ENCODE peak calls at places on chromosomes 12 and 14, in six cellular contexts. One of them, this sample, is unnamed.

GRCh38 chr14:96090441-96091148 is 51.4 kb downstream of the C14orf132 start:
- DNase-seq in K562: no peak
- DNase-seq in HCT116: no peak
- DNase-seq in H1: no peak
- DNase-seq in HepG2: no peak
- DNase-seq in GM12878: no peak
- DNase-seq in this sample: no peak

GRCh38 chr12:97487470-97487869 is 24.9 kb downstream of the RMST start:
- DNase-seq in K562: no peak
- DNase-seq in HCT116: no peak
- DNase-seq in H1: no peak
- DNase-seq in HepG2: no peak
- DNase-seq in GM12878: no peak
- DNase-seq in this sample: no peak

GRCh38 chr12:28189774-28190320 is 409 bp upstream of the CCDC91 start:
- DNase-seq in K562: no peak
- DNase-seq in HCT116: no peak
- DNase-seq in H1: no peak
- DNase-seq in HepG2: no peak
- DNase-seq in GM12878: no peak
- DNase-seq in this sample: no peak

GRCh38 chr12:56013482-56013881 is 7.4 kb upstream of the IKZF4 start:
- DNase-seq in K562: no peak
- DNase-seq in HCT116: no peak
- DNase-seq in H1: no peak
- DNase-seq in HepG2: no peak
- DNase-seq in GM12878: no peak
- DNase-seq in this sample: no peak

GRCh38 chr14:68762944-68763831 is 29.7 kb downstream of the ZFP36L1 start:
- DNase-seq in K562: peak; percentile 93
- DNase-seq in HCT116: no peak
- DNase-seq in H1: peak; percentile 62
- DNase-seq in HepG2: peak; percentile 69
- DNase-seq in GM12878: no peak
- DNase-seq in this sample: peak; percentile 36

GRCh38 chr14:87139299-87139698 is 853.7 kb downstream of the GALC start:
- DNase-seq in K562: no peak
- DNase-seq in HCT116: no peak
- DNase-seq in H1: no peak
- DNase-seq in HepG2: no peak
- DNase-seq in GM12878: no peak
- DNase-seq in this sample: no peak

GRCh38 chr14:104436741-104437701 is 142.5 kb upstream of the C14orf180 start:
- DNase-seq in K562: peak; percentile 2
- DNase-seq in HCT116: no peak
- DNase-seq in H1: peak; percentile 43
- DNase-seq in HepG2: no peak
- DNase-seq in GM12878: no peak
- DNase-seq in this sample: peak; percentile 11

GRCh38 chr14:85527006-85527405 is 2.9 kb upstream of the FLRT2 start:
- DNase-seq in K562: no peak
- DNase-seq in HCT116: no peak
- DNase-seq in H1: no peak
- DNase-seq in HepG2: no peak
- DNase-seq in GM12878: no peak
- DNase-seq in this sample: no peak

GRCh38 chr14:95910628-95911027 is 34.0 kb downstream of the TUNAR start:
- DNase-seq in K562: no peak
- DNase-seq in HCT116: no peak
- DNase-seq in H1: no peak
- DNase-seq in HepG2: no peak
- DNase-seq in GM12878: no peak
- DNase-seq in this sample: no peak

GRCh38 chr14:76826122-76826521 is at the start of gene LRRC74A:
- DNase-seq in K562: no peak
- DNase-seq in HCT116: no peak
- DNase-seq in H1: no peak
- DNase-seq in HepG2: no peak
- DNase-seq in GM12878: no peak
- DNase-seq in this sample: no peak

GRCh38 chr14:35687335-35687939 is 121.7 kb downstream of the RALGAPA1 start:
- DNase-seq in K562: peak; percentile 22
- DNase-seq in HCT116: peak; percentile 26
- DNase-seq in H1: no peak
- DNase-seq in HepG2: peak; percentile 75
- DNase-seq in GM12878: peak; percentile 2
- DNase-seq in this sample: peak; percentile 8

GRCh38 chr12:53097564-53098353 is at the start of gene IGFBP6:
- DNase-seq in K562: peak; percentile 81
- DNase-seq in HCT116: no peak
- DNase-seq in H1: peak; percentile 80
- DNase-seq in HepG2: no peak
- DNase-seq in GM12878: no peak
- DNase-seq in this sample: no peak

GRCh38 chr14:24535737-24536136 is 27.7 kb upstream of the CMA1 start:
- DNase-seq in K562: no peak
- DNase-seq in HCT116: no peak
- DNase-seq in H1: no peak
- DNase-seq in HepG2: no peak
- DNase-seq in GM12878: no peak
- DNase-seq in this sample: no peak

GRCh38 chr12:125443316-125443715 is 378.1 kb downstream of the AACS start:
- DNase-seq in K562: no peak
- DNase-seq in HCT116: no peak
- DNase-seq in H1: no peak
- DNase-seq in HepG2: no peak
- DNase-seq in GM12878: no peak
- DNase-seq in this sample: no peak

GRCh38 chr12:77133566-77133965 is 68.2 kb upstream of the E2F7 start:
- DNase-seq in K562: no peak
- DNase-seq in HCT116: no peak
- DNase-seq in H1: peak; percentile 80
- DNase-seq in HepG2: peak; percentile 4
- DNase-seq in GM12878: no peak
- DNase-seq in this sample: peak; percentile 33

DNA sequence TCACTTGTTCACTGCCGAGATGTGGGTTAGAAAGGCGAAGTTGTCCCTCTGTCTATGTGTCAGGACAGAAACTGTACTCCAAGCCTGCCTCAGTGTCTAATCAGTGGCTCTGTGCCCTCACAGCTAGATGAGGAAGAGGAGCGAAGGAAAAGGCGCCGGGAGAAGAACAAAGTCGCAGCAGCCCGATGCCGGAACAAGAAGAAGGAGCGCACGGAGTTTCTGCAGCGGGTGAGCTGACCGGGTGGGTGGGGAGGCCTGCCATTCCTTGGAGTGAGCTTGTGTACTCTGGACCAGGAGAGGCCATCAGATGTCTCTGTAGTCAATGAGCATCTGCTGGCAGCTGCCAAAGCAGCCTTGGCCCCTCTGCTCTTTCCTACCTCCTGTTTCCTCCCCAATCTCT is 33.5 kb downstream of the JDP2 start:
- DNase-seq in K562: no peak
- DNase-seq in HCT116: no peak
- DNase-seq in H1: no peak
- DNase-seq in HepG2: no peak
- DNase-seq in GM12878: no peak
- DNase-seq in this sample: no peak
- H3K4me1 ChIP-seq in K562: peaks cover 2% of the 10 kb centered on the region
- H3K4me1 ChIP-seq in HCT116: no peaks in the 10 kb centered on the region
- H3K4me1 ChIP-seq in H1: peaks cover 19% of the 10 kb centered on the region
- H3K4me1 ChIP-seq in HepG2: no peaks in the 10 kb centered on the region
- H3K4me1 ChIP-seq in GM12878: no peaks in the 10 kb centered on the region
- H3K4me1 ChIP-seq in this sample: peaks cover 17% of the 10 kb centered on the region

GRCh38 chr12:95323204-95323603 is 105.6 kb downstream of the VEZT start:
- DNase-seq in K562: no peak
- DNase-seq in HCT116: no peak
- DNase-seq in H1: no peak
- DNase-seq in HepG2: peak; percentile 44
- DNase-seq in GM12878: no peak
- DNase-seq in this sample: no peak
- H3K9ac ChIP-seq in K562: no peak overlapping the region
- H3K9ac ChIP-seq in HCT116: no peak overlapping the region
- H3K9ac ChIP-seq in H1: no peak overlapping the region
- H3K9ac ChIP-seq in HepG2: no peak overlapping the region
- H3K9ac ChIP-seq in GM12878: no peak overlapping the region
- H3K9ac ChIP-seq in this sample: no peak overlapping the region

GRCh38 chr12:16730772-16731171 is 124.8 kb upstream of the LMO3 start:
- DNase-seq in K562: no peak
- DNase-seq in HCT116: no peak
- DNase-seq in H1: no peak
- DNase-seq in HepG2: no peak
- DNase-seq in GM12878: no peak
- DNase-seq in this sample: no peak

DNA sequence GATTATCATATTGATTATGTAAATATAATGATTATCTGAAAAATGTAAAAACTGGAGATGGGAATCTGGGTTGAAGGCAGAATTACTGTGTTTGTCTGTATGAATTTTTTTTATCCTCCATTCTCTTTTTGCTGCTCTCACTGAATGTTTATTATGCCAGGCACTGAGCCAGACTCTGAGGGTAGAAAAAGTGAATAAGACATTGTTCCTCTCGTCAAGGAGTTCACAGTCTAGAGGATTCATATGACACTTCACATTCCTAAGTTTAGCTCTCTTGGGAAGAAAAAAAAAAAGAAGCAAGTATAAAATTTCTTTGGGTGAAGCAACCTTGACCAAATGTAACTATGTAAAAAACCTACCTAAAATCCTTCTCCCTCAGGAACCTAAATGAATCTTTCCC is 120.9 kb upstream of the LMO3 start:
- DNase-seq in K562: no peak
- DNase-seq in HCT116: no peak
- DNase-seq in H1: no peak
- DNase-seq in HepG2: no peak
- DNase-seq in GM12878: no peak
- DNase-seq in this sample: no peak
- TF ChIP-seq ZNF274 in K562: no peak
- TF ChIP-seq ZNF274 in HCT116: no peak
- TF ChIP-seq ZNF274 in H1: no peak
- TF ChIP-seq ZNF274 in HepG2: no peak
- TF ChIP-seq ZNF274 in GM12878: no peak
- TF ChIP-seq ZNF274 in this sample: no peak

GRCh38 chr14:38080696-38081095 is 127.0 kb upstream of the SSTR1 start:
- DNase-seq in K562: no peak
- DNase-seq in HCT116: no peak
- DNase-seq in H1: no peak
- DNase-seq in HepG2: no peak
- DNase-seq in GM12878: no peak
- DNase-seq in this sample: no peak
- H3K4me1 ChIP-seq in K562: no peaks in the 10 kb centered on the region
- H3K4me1 ChIP-seq in HCT116: no peaks in the 10 kb centered on the region
- H3K4me1 ChIP-seq in H1: peaks cover 10% of the 10 kb centered on the region
- H3K4me1 ChIP-seq in HepG2: no peaks in the 10 kb centered on the region
- H3K4me1 ChIP-seq in GM12878: no peaks in the 10 kb centered on the region
- H3K4me1 ChIP-seq in this sample: no peaks in the 10 kb centered on the region

DNA sequence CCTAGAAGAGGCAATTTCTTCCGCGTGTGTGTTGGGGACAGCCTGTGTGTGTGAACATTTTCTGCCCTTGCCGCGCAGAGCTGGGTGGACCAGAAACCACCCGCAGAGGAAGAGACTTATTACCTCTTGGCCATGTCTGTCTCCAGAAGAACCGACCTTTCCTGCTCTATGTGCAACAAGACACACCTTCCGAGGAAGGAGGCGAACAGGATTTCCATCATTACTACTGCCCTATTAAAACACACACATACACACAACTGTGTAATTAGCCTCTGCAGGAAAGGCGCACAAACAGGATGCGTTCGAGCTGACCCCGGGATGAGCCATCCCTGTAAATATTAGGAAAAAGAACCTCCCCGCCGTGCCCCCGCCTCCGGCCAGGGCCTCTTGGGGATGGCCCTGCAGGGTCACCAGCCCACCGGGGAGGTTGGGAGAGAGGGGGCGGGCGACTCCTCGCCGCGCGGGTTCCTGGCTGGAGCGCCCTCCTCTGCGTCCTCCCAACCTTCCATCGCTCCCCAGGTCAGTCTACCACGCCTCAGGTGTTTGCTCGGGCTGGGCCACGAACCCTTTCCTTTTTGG is 484 bp upstream of the PRKCH start:
- DNase-seq in K562: no peak
- DNase-seq in HCT116: no peak
- DNase-seq in H1: no peak
- DNase-seq in HepG2: no peak
- DNase-seq in GM12878: no peak
- DNase-seq in this sample: no peak
- H3K9ac ChIP-seq in K562: peak overlapping the region; percentile 30
- H3K9ac ChIP-seq in HCT116: peak overlapping the region; percentile 70
- H3K9ac ChIP-seq in H1: no peak overlapping the region
- H3K9ac ChIP-seq in HepG2: peak overlapping the region; percentile 8
- H3K9ac ChIP-seq in GM12878: peak overlapping the region; percentile 91
- H3K9ac ChIP-seq in this sample: peak overlapping the region; percentile 64

DNA sequence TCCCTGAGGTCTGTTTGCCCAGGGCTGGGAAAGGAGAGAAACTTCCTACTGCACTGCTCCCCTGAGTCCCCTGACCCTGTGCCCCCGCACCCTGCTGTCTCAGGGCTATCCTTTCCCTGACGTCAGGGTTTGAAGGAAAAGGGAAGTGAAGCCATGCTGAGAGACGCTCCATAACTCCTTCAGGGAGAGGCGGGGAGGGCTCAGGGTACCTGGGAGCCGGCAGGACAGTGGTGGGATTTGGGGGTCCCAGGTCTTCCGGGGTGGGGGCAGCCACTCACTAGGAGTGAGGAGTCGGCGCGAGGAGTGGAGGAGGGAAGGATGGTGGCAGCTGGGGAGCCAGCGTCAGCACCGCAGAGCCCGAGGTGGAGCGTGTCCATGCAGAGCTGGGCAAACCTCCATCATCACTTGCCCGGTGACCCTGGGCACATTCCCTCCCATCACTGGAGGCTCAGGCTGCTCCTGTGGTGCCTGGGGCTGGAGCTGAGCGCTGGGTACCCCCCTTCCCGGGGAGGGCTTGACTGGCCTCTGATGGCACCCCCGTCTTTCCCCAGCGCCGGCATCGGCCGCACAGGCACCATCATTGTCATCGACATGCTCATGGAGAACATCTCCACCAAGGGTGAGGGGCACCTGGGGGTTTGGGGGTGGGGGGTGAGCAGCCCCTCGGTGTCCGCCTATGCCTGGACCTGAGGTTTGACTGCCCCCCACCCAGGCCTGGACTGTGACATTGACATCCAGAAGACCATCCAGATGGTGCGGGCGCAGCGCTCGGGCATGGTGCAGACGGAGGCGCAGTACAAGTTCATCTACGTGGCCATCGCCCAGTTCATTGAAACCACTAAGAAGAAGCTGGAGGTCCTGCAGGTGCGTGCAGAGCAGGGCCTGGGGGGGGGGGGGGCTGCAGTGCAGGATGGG is 8.5 kb downstream of the PTPN6 start:
- DNase-seq in K562: no peak
- DNase-seq in HCT116: no peak
- DNase-seq in H1: no peak
- DNase-seq in HepG2: no peak
- DNase-seq in GM12878: no peak
- DNase-seq in this sample: no peak
- TF ChIP-seq ZNF274 in K562: no peak
- TF ChIP-seq ZNF274 in HCT116: no peak
- TF ChIP-seq ZNF274 in H1: no peak
- TF ChIP-seq ZNF274 in HepG2: no peak
- TF ChIP-seq ZNF274 in GM12878: no peak
- TF ChIP-seq ZNF274 in this sample: no peak